ENCODE peak calls at places on chromosomes 11 and 22, in ten cellular contexts. F is mesenchymal stem cell, W is IMR-90, M is GM23248, K is neuronal stem cell, T is fibroblast of lung, Q is HepG2, R is astrocyte, E is GM23338, C is A549. S is an unnamed sample.

GRCh38 chr11:46361283-46362145 is 14.3 kb downstream of the DGKZ start:
- DNase-seq in F (peak; percentile 76), W (peak; percentile 72), M (peak; percentile 87), K (no peak), T (peak; percentile 56), Q (no peak), R (no peak), E (no peak), C (no peak), S (no peak)

GRCh38 chr22:29339381-29340235 is 24.1 kb upstream of the RASL10A start:
- DNase-seq in F (no peak), W (no peak), M (peak; percentile 20), K (no peak), T (no peak), Q (no peak), R (no peak), E (no peak), C (no peak), S (no peak)

GRCh38 chr11:96219981-96220623 is 122.9 kb downstream of the MAML2 start:
- DNase-seq in F (peak; percentile 91), W (peak; percentile 62), M (peak; percentile 88), K (no peak), T (peak; percentile 56), Q (peak; percentile 69), R (no peak), E (peak; percentile 45), C (peak; percentile 11), S (peak; percentile 26)

GRCh38 chr11:71999360-71999759 is 651 bp downstream of the IL18BP start:
- DNase-seq in F (peak; percentile 65), W (peak; percentile 52), M (peak; percentile 58), K (no peak), T (peak; percentile 59), Q (no peak), R (no peak), E (no peak), C (no peak), S (no peak)

GRCh38 chr22:33476716-33477115 is 418.5 kb upstream of the SYN3 start:
- DNase-seq in F (peak; percentile 69), W (peak; percentile 43), M (peak; percentile 60), K (no peak), T (peak; percentile 2), Q (peak; percentile 61), R (peak; percentile 38), E (no peak), C (peak; percentile 15), S (no peak)

GRCh38 chr11:6307879-6308278 is 12.4 kb downstream of the CAVIN3 start:
- DNase-seq in F (peak; percentile 4), W (peak; percentile 77), M (peak; percentile 74), K (no peak), T (peak; percentile 44), Q (no peak), R (peak; percentile 21), E (peak; percentile 55), C (no peak), S (peak; percentile 63)

GRCh38 chr22:23696326-23696851 is 5.6 kb downstream of the RGL4 start:
- DNase-seq in F (no peak), W (peak; percentile 56), M (no peak), K (no peak), T (no peak), Q (no peak), R (peak; percentile 22), E (no peak), C (no peak), S (no peak)

GRCh38 chr22:20302438-20303228 is 17.2 kb downstream of the DGCR6L start:
- DNase-seq in F (no peak), W (no peak), M (no peak), K (no peak), T (no peak), Q (no peak), R (no peak), E (no peak), C (no peak), S (no peak)

GRCh38 chr11:129248618-129249017 is 56.5 kb upstream of the ARHGAP32 start:
- DNase-seq in F (peak; percentile 31), W (peak; percentile 80), M (peak; percentile 87), K (no peak), T (peak; percentile 71), Q (peak; percentile 77), R (peak; percentile 76), E (no peak), C (peak; percentile 49), S (no peak)

GRCh38 chr11:129249923-129250322 is 57.8 kb upstream of the ARHGAP32 start:
- DNase-seq in F (no peak), W (no peak), M (peak; percentile 33), K (no peak), T (no peak), Q (no peak), R (peak; percentile 77), E (no peak), C (no peak), S (no peak)

GRCh38 chr11:129252621-129253020 is 60.5 kb upstream of the ARHGAP32 start:
- DNase-seq in F (no peak), W (no peak), M (no peak), K (peak; percentile 26), T (no peak), Q (no peak), R (no peak), E (peak; percentile 79), C (no peak), S (peak; percentile 77)

GRCh38 chr11:129249351-129249750 is 57.2 kb upstream of the ARHGAP32 start:
- DNase-seq in F (peak; percentile 71), W (peak; percentile 87), M (peak; percentile 92), K (no peak), T (peak; percentile 89), Q (no peak), R (peak; percentile 96), E (no peak), C (peak; percentile 14), S (no peak)

DNA sequence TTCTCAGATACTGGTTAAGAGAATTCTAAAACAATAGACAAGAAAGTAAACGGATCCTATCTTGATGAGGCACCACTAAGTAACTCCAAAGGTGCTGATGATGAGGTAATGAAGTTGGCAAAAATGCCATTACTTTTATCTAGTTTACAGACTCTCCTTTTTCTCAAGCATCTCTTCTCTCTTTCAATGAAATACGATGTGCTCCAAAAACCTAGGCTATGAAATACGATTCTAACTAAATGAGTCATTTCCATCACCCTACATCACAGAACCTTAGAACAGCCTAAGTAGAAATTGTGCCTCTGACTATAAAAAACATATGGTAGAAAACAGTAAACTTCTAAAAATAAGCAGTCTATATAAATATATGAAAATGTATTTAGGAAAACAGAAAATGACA is 58.9 kb upstream of the ARHGAP32 start:
- DNase-seq in F (no peak), W (peak; percentile 56), M (peak; percentile 45), K (no peak), T (peak; percentile 59), Q (no peak), R (peak; percentile 69), E (no peak), C (no peak), S (no peak)
- H3K4me2 ChIP-seq in F (no peak overlapping the region), W (peak overlapping the region; percentile 67), M (peak overlapping the region; percentile 55), K (no peak overlapping the region), T (no peak overlapping the region), Q (no peak overlapping the region), R (peak overlapping the region; percentile 60), E (peak overlapping the region; percentile 7), C (peak overlapping the region; percentile 62), S (peak overlapping the region; percentile 80)

DNA sequence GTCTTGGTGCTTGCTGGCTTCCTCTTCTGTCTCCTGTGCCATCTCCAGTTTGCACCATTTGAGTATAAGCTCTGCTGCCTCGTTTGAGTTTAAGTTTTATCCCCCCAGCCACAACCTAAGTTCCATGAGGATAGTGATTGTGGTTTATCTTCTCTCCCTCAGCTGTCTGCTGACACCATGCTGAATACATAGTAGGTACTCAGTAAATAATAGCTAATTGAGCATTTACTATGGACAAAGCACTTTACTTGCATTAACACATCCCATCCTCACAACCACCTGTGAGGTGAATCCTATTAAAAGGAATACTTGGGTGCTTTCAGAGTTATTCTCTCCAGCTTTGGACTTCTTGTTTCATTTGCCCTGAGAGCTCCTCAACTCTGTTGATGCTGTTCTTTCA is 26.9 kb downstream of the ZBTB16 start:
- DNase-seq in F (no peak), W (no peak), M (no peak), K (no peak), T (no peak), Q (no peak), R (no peak), E (no peak), C (no peak), S (no peak)
- H3K4me2 ChIP-seq in F (no peak overlapping the region), W (no peak overlapping the region), M (no peak overlapping the region), K (no peak overlapping the region), T (no peak overlapping the region), Q (no peak overlapping the region), R (no peak overlapping the region), E (no peak overlapping the region), C (no peak overlapping the region), S (no peak overlapping the region)

GRCh38 chr11:723120-723883 is 17.3 kb downstream of the EPS8L2 start:
- DNase-seq in F (peak; percentile 64), W (peak; percentile 68), M (peak; percentile 68), K (no peak), T (peak; percentile 76), Q (peak; percentile 56), R (no peak), E (peak; percentile 73), C (peak; percentile 67), S (peak; percentile 57)
- H3K4me2 ChIP-seq in F (no peak overlapping the region), W (no peak overlapping the region), M (no peak overlapping the region), K (no peak overlapping the region), T (no peak overlapping the region), Q (no peak overlapping the region), R (peak overlapping the region; percentile 33), E (no peak overlapping the region), C (no peak overlapping the region), S (no peak overlapping the region)

GRCh38 chr11:60221706-60222105 is 21.2 kb downstream of the MS4A4E start:
- DNase-seq in F (no peak), W (no peak), M (no peak), K (no peak), T (no peak), Q (no peak), R (no peak), E (no peak), C (no peak), S (no peak)
- H3K4me2 ChIP-seq in F (no peak overlapping the region), W (no peak overlapping the region), M (no peak overlapping the region), K (no peak overlapping the region), T (no peak overlapping the region), Q (no peak overlapping the region), R (no peak overlapping the region), E (no peak overlapping the region), C (no peak overlapping the region), S (no peak overlapping the region)

GRCh38 chr11:59174664-59175033 is 2.7 kb downstream of the DTX4 start:
- DNase-seq in F (peak; percentile 30), W (peak; percentile 70), M (peak; percentile 65), K (no peak), T (no peak), Q (peak; percentile 68), R (peak; percentile 25), E (no peak), C (peak; percentile 24), S (no peak)
- H3K4me2 ChIP-seq in F (no peak overlapping the region), W (peak overlapping the region; percentile 63), M (no peak overlapping the region), K (peak overlapping the region; percentile 43), T (no peak overlapping the region), Q (peak overlapping the region; percentile 100), R (no peak overlapping the region), E (peak overlapping the region; percentile 99), C (peak overlapping the region; percentile 99), S (peak overlapping the region; percentile 98)

GRCh38 chr11:60159284-60159683 is 23.6 kb downstream of the MS4A6A start:
- DNase-seq in F (no peak), W (no peak), M (no peak), K (no peak), T (no peak), Q (no peak), R (no peak), E (no peak), C (no peak), S (no peak)
- H3K4me2 ChIP-seq in F (no peak overlapping the region), W (no peak overlapping the region), M (no peak overlapping the region), K (no peak overlapping the region), T (no peak overlapping the region), Q (no peak overlapping the region), R (no peak overlapping the region), E (no peak overlapping the region), C (no peak overlapping the region), S (no peak overlapping the region)

S was measured in neural progenitor cell.